ENCODE peak calls at places on chromosomes 11 and 22, in seven cellular contexts. A, M, K, R, F, W and J are unnamed samples.

GRCh38 chr22:20256562-20257473 is 11.3 kb downstream of the RTN4R start:
- ATAC-seq in K (no peak), A (no peak), M (no peak), R (no peak), W (no peak), F (no peak), J (no peak)

GRCh38 chr11:126231725-126232459 is 20.3 kb downstream of the FAM118B start:
- ATAC-seq in F (peak; percentile 86), W (no peak), A (no peak), R (no peak), M (no peak), K (no peak), J (no peak)

GRCh38 chr11:112321521-112322172 is 61.0 kb upstream of the PLET1 start:
- ATAC-seq in W (no peak), K (peak; percentile 83), F (peak; percentile 92), R (peak; percentile 18), A (peak; percentile 57), M (peak; percentile 29), J (peak; percentile 29)

GRCh38 chr11:123616505-123617198 is 37.8 kb downstream of the SCN3B start:
- ATAC-seq in A (no peak), R (no peak), F (peak; percentile 57), W (no peak), M (no peak), K (no peak), J (no peak)

GRCh38 chr11:38305682-38306081 is 1707.6 kb upstream of the RAG2 start:
- ATAC-seq in W (no peak), F (no peak), K (no peak), A (no peak), R (no peak), M (no peak), J (no peak)

GRCh38 chr11:25910090-25910489 is 421.8 kb upstream of the ANO3 start:
- ATAC-seq in R (no peak), W (no peak), M (no peak), F (no peak), A (no peak), K (no peak), J (no peak)

GRCh38 chr22:37187891-37188761 is at the start of gene C1QTNF6:
- ATAC-seq in M (no peak), A (no peak), R (no peak), K (peak; percentile 62), W (no peak), F (peak; percentile 64), J (no peak)

GRCh38 chr11:67421421-67422031 is 6.0 kb downstream of the CARNS1 start:
- ATAC-seq in F (no peak), A (no peak), W (no peak), R (no peak), M (no peak), K (peak; percentile 63), J (no peak)

GRCh38 chr11:15035283-15035682 is 38.1 kb upstream of the CALCB start:
- ATAC-seq in F (peak; percentile 14), M (no peak), W (no peak), K (peak; percentile 98), A (no peak), R (no peak), J (no peak)

GRCh38 chr22:35842954-35843353 is 125.3 kb downstream of the APOL5 start:
- ATAC-seq in A (no peak), M (no peak), W (no peak), R (no peak), K (peak; percentile 71), F (peak; percentile 43), J (no peak)

GRCh38 chr11:71991494-71991893 is 7.2 kb upstream of the IL18BP start:
- ATAC-seq in M (no peak), F (peak; percentile 91), R (no peak), A (no peak), W (peak; percentile 23), K (no peak), J (no peak)

GRCh38 chr11:11349051-11349450 is 4.0 kb downstream of the CSNK2A3 start:
- ATAC-seq in W (no peak), A (no peak), K (no peak), R (no peak), M (no peak), F (no peak), J (no peak)

GRCh38 chr11:36292311-36292722 is 3.1 kb upstream of the COMMD9 start:
- ATAC-seq in F (peak; percentile 68), A (no peak), M (peak; percentile 9), K (no peak), R (no peak), W (no peak), J (peak; percentile 27)

GRCh38 chr11:125245299-125245698 is 80.7 kb downstream of the PKNOX2 start:
- ATAC-seq in K (no peak), W (no peak), M (no peak), R (no peak), A (no peak), F (peak; percentile 35), J (no peak)